ENCODE peak calls at places on chromosomes 7 and 10, in eight cellular contexts. One of them, this sample, is unnamed.

GRCh38 chr10:3750352-3750816 is 34.6 kb downstream of the KLF6 start:
- DNase-seq in fibroblast of lung: no peak
- DNase-seq in mesendoderm: no peak
- DNase-seq in AG04450: no peak
- DNase-seq in GM23248: no peak
- DNase-seq in AG10803: no peak
- DNase-seq in uterus: no peak
- DNase-seq in left ventricle myocardium inferior: no peak
- DNase-seq in this sample: no peak

GRCh38 chr7:38310601-38311057 is 37.2 kb upstream of the TARP start:
- DNase-seq in fibroblast of lung: no peak
- DNase-seq in mesendoderm: no peak
- DNase-seq in AG04450: no peak
- DNase-seq in GM23248: no peak
- DNase-seq in AG10803: no peak
- DNase-seq in uterus: peak
- DNase-seq in left ventricle myocardium inferior: peak
- DNase-seq in this sample: peak

GRCh38 chr10:133334495-133335237 is 2.0 kb downstream of the CALY start:
- DNase-seq in fibroblast of lung: no peak
- DNase-seq in mesendoderm: no peak
- DNase-seq in AG04450: no peak
- DNase-seq in GM23248: peak
- DNase-seq in AG10803: no peak
- DNase-seq in uterus: no peak
- DNase-seq in left ventricle myocardium inferior: no peak
- DNase-seq in this sample: no peak

GRCh38 chr7:148630078-148630477 is 39.5 kb downstream of the C7orf33 start:
- DNase-seq in fibroblast of lung: no peak
- DNase-seq in mesendoderm: no peak
- DNase-seq in AG04450: no peak
- DNase-seq in GM23248: no peak
- DNase-seq in AG10803: no peak
- DNase-seq in uterus: no peak
- DNase-seq in left ventricle myocardium inferior: no peak
- DNase-seq in this sample: no peak

GRCh38 chr7:6460990-6461584 is 13.3 kb upstream of the DAGLB start:
- DNase-seq in fibroblast of lung: no peak
- DNase-seq in mesendoderm: no peak
- DNase-seq in AG04450: no peak
- DNase-seq in GM23248: no peak
- DNase-seq in AG10803: no peak
- DNase-seq in uterus: no peak
- DNase-seq in left ventricle myocardium inferior: no peak
- DNase-seq in this sample: no peak

GRCh38 chr7:36312064-36312914 is 77.4 kb upstream of the ANLN start:
- DNase-seq in fibroblast of lung: no peak
- DNase-seq in mesendoderm: peak
- DNase-seq in AG04450: no peak
- DNase-seq in GM23248: no peak
- DNase-seq in AG10803: no peak
- DNase-seq in uterus: no peak
- DNase-seq in left ventricle myocardium inferior: no peak
- DNase-seq in this sample: no peak

GRCh38 chr7:157570531-157571200 is 233.9 kb downstream of the DNAJB6 start:
- DNase-seq in fibroblast of lung: peak
- DNase-seq in mesendoderm: no peak
- DNase-seq in AG04450: no peak
- DNase-seq in GM23248: no peak
- DNase-seq in AG10803: no peak
- DNase-seq in uterus: no peak
- DNase-seq in left ventricle myocardium inferior: no peak
- DNase-seq in this sample: peak

GRCh38 chr7:80312139-80312661 is 177.6 kb downstream of the GNAI1 start:
- DNase-seq in fibroblast of lung: peak
- DNase-seq in mesendoderm: peak
- DNase-seq in AG04450: peak
- DNase-seq in GM23248: peak
- DNase-seq in AG10803: peak
- DNase-seq in uterus: no peak
- DNase-seq in left ventricle myocardium inferior: no peak
- DNase-seq in this sample: no peak

GRCh38 chr7:1385809-1386622 is 73.3 kb downstream of the MICALL2 start:
- DNase-seq in fibroblast of lung: no peak
- DNase-seq in mesendoderm: no peak
- DNase-seq in AG04450: no peak
- DNase-seq in GM23248: no peak
- DNase-seq in AG10803: no peak
- DNase-seq in uterus: no peak
- DNase-seq in left ventricle myocardium inferior: no peak
- DNase-seq in this sample: no peak

DNA sequence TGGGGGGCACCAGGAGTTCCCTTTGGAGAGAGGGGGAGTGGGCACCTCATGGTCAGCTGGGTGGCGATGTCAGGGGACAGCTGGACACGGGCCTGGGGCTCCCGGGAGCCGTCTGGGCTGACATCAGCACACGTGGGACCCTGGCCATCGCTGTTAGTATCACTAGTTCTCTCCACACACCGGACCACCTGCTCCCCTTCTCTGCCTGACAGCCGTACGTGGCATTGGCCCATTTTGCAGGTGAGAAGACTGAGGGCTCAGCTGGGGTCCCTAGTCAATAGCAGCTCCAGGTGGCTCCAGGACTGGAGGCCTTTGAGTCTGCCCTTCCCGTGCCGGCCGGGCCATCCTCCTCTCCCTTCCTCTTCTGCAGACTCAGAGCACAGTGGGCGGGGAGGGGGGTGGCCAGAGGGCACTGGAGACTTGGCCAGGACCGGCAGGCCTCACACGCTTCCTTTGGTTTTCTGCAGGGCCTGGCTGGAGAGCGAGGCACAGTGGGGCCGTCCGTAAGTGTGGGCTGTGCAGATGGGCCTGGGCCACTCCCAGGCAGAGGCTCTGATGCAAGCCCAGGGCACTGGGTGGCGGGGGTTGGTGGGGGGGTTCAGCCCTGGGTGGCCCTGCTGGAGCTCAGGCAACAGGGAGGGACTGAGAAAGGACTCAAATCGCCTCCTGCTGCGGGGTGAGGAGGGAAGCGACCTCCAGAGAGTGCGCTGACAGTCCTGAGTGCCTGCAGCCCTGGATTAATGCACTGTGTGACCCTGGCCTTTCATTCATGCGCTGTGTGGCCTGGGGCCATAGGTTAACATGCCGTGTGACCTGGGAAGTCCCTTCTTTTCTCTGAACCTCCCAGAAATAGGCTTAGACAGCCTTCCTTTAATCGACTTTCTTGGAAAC is 78.2 kb downstream of the MYL10 start:
- DNase-seq in fibroblast of lung: peak
- DNase-seq in mesendoderm: no peak
- DNase-seq in AG04450: no peak
- DNase-seq in GM23248: peak
- DNase-seq in AG10803: peak
- DNase-seq in uterus: no peak
- DNase-seq in left ventricle myocardium inferior: no peak
- DNase-seq in this sample: peak
- H3K4me3 ChIP-seq in fibroblast of lung: no peak
- H3K4me3 ChIP-seq in mesendoderm: no peak
- H3K4me3 ChIP-seq in AG04450: no peak
- H3K4me3 ChIP-seq in GM23248: no peak
- H3K4me3 ChIP-seq in AG10803: no peak
- H3K4me3 ChIP-seq in uterus: no peak
- H3K4me3 ChIP-seq in left ventricle myocardium inferior: no peak
- H3K4me3 ChIP-seq in this sample: no peak

GRCh38 chr10:45370202-45370955 is 3.6 kb upstream of the ALOX5 start:
- DNase-seq in fibroblast of lung: no peak
- DNase-seq in mesendoderm: no peak
- DNase-seq in AG04450: no peak
- DNase-seq in GM23248: no peak
- DNase-seq in AG10803: no peak
- DNase-seq in uterus: no peak
- DNase-seq in left ventricle myocardium inferior: no peak
- DNase-seq in this sample: no peak

GRCh38 chr10:45373783-45374450 is at the start of gene ALOX5:
- DNase-seq in fibroblast of lung: no peak
- DNase-seq in mesendoderm: peak
- DNase-seq in AG04450: no peak
- DNase-seq in GM23248: peak
- DNase-seq in AG10803: no peak
- DNase-seq in uterus: peak
- DNase-seq in left ventricle myocardium inferior: peak
- DNase-seq in this sample: peak

GRCh38 chr10:45373003-45373782 is 823 bp upstream of the ALOX5 start:
- DNase-seq in fibroblast of lung: no peak
- DNase-seq in mesendoderm: peak
- DNase-seq in AG04450: no peak
- DNase-seq in GM23248: no peak
- DNase-seq in AG10803: no peak
- DNase-seq in uterus: no peak
- DNase-seq in left ventricle myocardium inferior: no peak
- DNase-seq in this sample: no peak

GRCh38 chr10:45372251-45372951 is 1.6 kb upstream of the ALOX5 start:
- DNase-seq in fibroblast of lung: no peak
- DNase-seq in mesendoderm: no peak
- DNase-seq in AG04450: no peak
- DNase-seq in GM23248: no peak
- DNase-seq in AG10803: no peak
- DNase-seq in uterus: no peak
- DNase-seq in left ventricle myocardium inferior: no peak
- DNase-seq in this sample: no peak

GRCh38 chr10:45371555-45371954 is 2.5 kb upstream of the ALOX5 start:
- DNase-seq in fibroblast of lung: no peak
- DNase-seq in mesendoderm: no peak
- DNase-seq in AG04450: no peak
- DNase-seq in GM23248: no peak
- DNase-seq in AG10803: no peak
- DNase-seq in uterus: no peak
- DNase-seq in left ventricle myocardium inferior: no peak
- DNase-seq in this sample: no peak
- H3K4me3 ChIP-seq in fibroblast of lung: no peak
- H3K4me3 ChIP-seq in mesendoderm: no peak
- H3K4me3 ChIP-seq in AG04450: no peak
- H3K4me3 ChIP-seq in GM23248: no peak
- H3K4me3 ChIP-seq in AG10803: no peak
- H3K4me3 ChIP-seq in uterus: no peak
- H3K4me3 ChIP-seq in left ventricle myocardium inferior: no peak
- H3K4me3 ChIP-seq in this sample: no peak

DNA sequence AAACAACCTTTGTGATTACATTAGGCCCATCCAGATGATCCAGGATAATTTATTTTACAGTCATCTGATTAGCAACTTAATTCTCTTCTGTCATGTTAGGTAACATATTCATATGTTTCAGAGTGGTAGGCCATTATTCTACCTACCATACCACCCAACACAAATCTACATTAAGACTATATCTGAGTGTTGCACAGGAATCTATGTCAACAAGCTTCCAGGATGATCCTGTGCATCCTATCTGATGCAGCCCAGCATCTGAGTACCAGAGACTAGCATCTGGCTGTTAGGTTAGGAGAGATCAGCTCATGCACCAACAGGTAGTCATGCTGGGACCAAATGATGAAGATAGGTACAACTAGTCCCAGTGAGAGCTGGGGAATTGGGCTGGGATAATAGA is 1.3 kb upstream of the DDX56 start:
- DNase-seq in fibroblast of lung: no peak
- DNase-seq in mesendoderm: no peak
- DNase-seq in AG04450: no peak
- DNase-seq in GM23248: no peak
- DNase-seq in AG10803: no peak
- DNase-seq in uterus: no peak
- DNase-seq in left ventricle myocardium inferior: no peak
- DNase-seq in this sample: no peak
- H3K4me3 ChIP-seq in fibroblast of lung: no peak
- H3K4me3 ChIP-seq in mesendoderm: no peak
- H3K4me3 ChIP-seq in AG04450: peak
- H3K4me3 ChIP-seq in GM23248: peak
- H3K4me3 ChIP-seq in AG10803: peak
- H3K4me3 ChIP-seq in uterus: no peak
- H3K4me3 ChIP-seq in left ventricle myocardium inferior: peak
- H3K4me3 ChIP-seq in this sample: peak

GRCh38 chr7:141071855-141072547 is 1.9 kb upstream of the TMEM178B start:
- DNase-seq in fibroblast of lung: no peak
- DNase-seq in mesendoderm: peak
- DNase-seq in AG04450: no peak
- DNase-seq in GM23248: peak
- DNase-seq in AG10803: no peak
- DNase-seq in uterus: no peak
- DNase-seq in left ventricle myocardium inferior: no peak
- DNase-seq in this sample: no peak

GRCh38 chr7:141073173-141073640 is 657 bp upstream of the TMEM178B start:
- DNase-seq in fibroblast of lung: peak
- DNase-seq in mesendoderm: peak
- DNase-seq in AG04450: no peak
- DNase-seq in GM23248: peak
- DNase-seq in AG10803: peak
- DNase-seq in uterus: no peak
- DNase-seq in left ventricle myocardium inferior: peak
- DNase-seq in this sample: no peak

GRCh38 chr7:141073641-141074161 is at the start of gene TMEM178B:
- DNase-seq in fibroblast of lung: no peak
- DNase-seq in mesendoderm: peak
- DNase-seq in AG04450: no peak
- DNase-seq in GM23248: peak
- DNase-seq in AG10803: no peak
- DNase-seq in uterus: no peak
- DNase-seq in left ventricle myocardium inferior: no peak
- DNase-seq in this sample: no peak

GRCh38 chr7:141072548-141073172 is 1.2 kb upstream of the TMEM178B start:
- DNase-seq in fibroblast of lung: peak
- DNase-seq in mesendoderm: peak
- DNase-seq in AG04450: peak
- DNase-seq in GM23248: peak
- DNase-seq in AG10803: peak
- DNase-seq in uterus: peak
- DNase-seq in left ventricle myocardium inferior: peak
- DNase-seq in this sample: peak

DNA sequence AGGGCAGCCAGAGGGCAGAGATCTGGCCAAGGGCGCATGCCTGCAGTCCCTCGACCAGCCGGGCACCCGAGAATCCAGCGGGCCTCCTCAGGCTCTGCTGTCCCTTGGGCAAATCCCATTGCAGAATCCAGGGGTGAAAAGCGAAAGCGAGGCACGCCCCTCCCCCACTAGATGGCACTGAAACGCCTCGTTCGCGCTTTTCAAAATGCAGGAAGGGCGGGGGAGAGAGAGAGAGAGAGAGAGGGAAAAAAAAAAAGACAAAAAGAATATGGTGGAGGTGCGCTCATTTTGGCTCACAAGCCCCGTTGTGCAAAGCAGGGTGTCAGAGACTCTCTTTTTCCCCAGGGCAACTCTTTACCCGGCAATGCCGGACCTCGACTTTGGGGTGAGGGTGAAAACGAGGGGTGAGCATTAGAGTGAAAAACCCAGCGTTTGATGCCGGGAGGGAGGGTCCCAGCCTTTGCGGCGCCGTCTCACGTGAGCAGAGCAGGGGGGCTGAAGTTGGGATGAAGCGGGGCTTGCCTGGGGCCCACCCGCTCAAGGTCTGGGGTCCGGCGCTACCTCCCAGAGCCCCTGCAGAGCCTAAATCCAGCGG is 2.5 kb upstream of the TMEM178B start:
- DNase-seq in fibroblast of lung: no peak
- DNase-seq in mesendoderm: peak
- DNase-seq in AG04450: no peak
- DNase-seq in GM23248: peak
- DNase-seq in AG10803: no peak
- DNase-seq in uterus: peak
- DNase-seq in left ventricle myocardium inferior: peak
- DNase-seq in this sample: peak
- H3K4me3 ChIP-seq in fibroblast of lung: peak
- H3K4me3 ChIP-seq in mesendoderm: peak
- H3K4me3 ChIP-seq in AG04450: no peak
- H3K4me3 ChIP-seq in GM23248: peak
- H3K4me3 ChIP-seq in AG10803: peak
- H3K4me3 ChIP-seq in uterus: peak
- H3K4me3 ChIP-seq in left ventricle myocardium inferior: peak
- H3K4me3 ChIP-seq in this sample: no peak